ENCODE peak calls at places on chromosomes 3 and 15, in six cellular contexts. One of them, this sample, is unnamed.
A peak's percentile ranks its signal among the peaks of the same experiment; 100 is the strongest.

GRCh38 chr15:75123395-75123794 is 78.3 kb upstream of the C15orf39 start:
- DNase-seq in uterus: no peak
- DNase-seq in upper lobe of right lung: no peak
- DNase-seq in fibroblast of lung: peak; percentile 85
- DNase-seq in H1: no peak
- DNase-seq in spleen: no peak
- DNase-seq in this sample: no peak

GRCh38 chr3:115655761-115656282 is 32.5 kb downstream of the GAP43 start:
- DNase-seq in uterus: no peak
- DNase-seq in upper lobe of right lung: no peak
- DNase-seq in fibroblast of lung: no peak
- DNase-seq in H1: no peak
- DNase-seq in spleen: no peak
- DNase-seq in this sample: no peak

GRCh38 chr15:70698991-70699390 is 64.4 kb downstream of the UACA start:
- DNase-seq in uterus: no peak
- DNase-seq in upper lobe of right lung: no peak
- DNase-seq in fibroblast of lung: peak; percentile 70
- DNase-seq in H1: no peak
- DNase-seq in spleen: no peak
- DNase-seq in this sample: no peak

GRCh38 chr3:191414286-191414685 is 46.7 kb upstream of the PYDC2 start:
- DNase-seq in uterus: no peak
- DNase-seq in upper lobe of right lung: no peak
- DNase-seq in fibroblast of lung: peak; percentile 38
- DNase-seq in H1: no peak
- DNase-seq in spleen: no peak
- DNase-seq in this sample: no peak

GRCh38 chr15:33067456-33067855 is 127.1 kb downstream of the FMN1 start:
- DNase-seq in uterus: no peak
- DNase-seq in upper lobe of right lung: no peak
- DNase-seq in fibroblast of lung: peak; percentile 77
- DNase-seq in H1: no peak
- DNase-seq in spleen: no peak
- DNase-seq in this sample: no peak

GRCh38 chr3:8712045-8712870 is 21.3 kb upstream of the CAV3 start:
- DNase-seq in uterus: no peak
- DNase-seq in upper lobe of right lung: no peak
- DNase-seq in fibroblast of lung: peak; percentile 62
- DNase-seq in H1: no peak
- DNase-seq in spleen: peak; percentile 43
- DNase-seq in this sample: no peak

GRCh38 chr15:93366387-93367100 is 277.5 kb upstream of the RGMA start:
- DNase-seq in uterus: no peak
- DNase-seq in upper lobe of right lung: no peak
- DNase-seq in fibroblast of lung: no peak
- DNase-seq in H1: no peak
- DNase-seq in spleen: no peak
- DNase-seq in this sample: no peak

GRCh38 chr3:42572278-42572677 is 9.5 kb downstream of the SEC22C start:
- DNase-seq in uterus: no peak
- DNase-seq in upper lobe of right lung: no peak
- DNase-seq in fibroblast of lung: peak; percentile 28
- DNase-seq in H1: no peak
- DNase-seq in spleen: no peak
- DNase-seq in this sample: no peak

GRCh38 chr15:68417897-68418296 is 14.1 kb downstream of the ITGA11 start:
- DNase-seq in uterus: peak; percentile 16
- DNase-seq in upper lobe of right lung: no peak
- DNase-seq in fibroblast of lung: peak; percentile 72
- DNase-seq in H1: no peak
- DNase-seq in spleen: no peak
- DNase-seq in this sample: no peak

GRCh38 chr15:50247819-50248650 is 17.5 kb downstream of the HDC start:
- DNase-seq in uterus: no peak
- DNase-seq in upper lobe of right lung: peak; percentile 72
- DNase-seq in fibroblast of lung: no peak
- DNase-seq in H1: no peak
- DNase-seq in spleen: peak; percentile 88
- DNase-seq in this sample: no peak

DNA sequence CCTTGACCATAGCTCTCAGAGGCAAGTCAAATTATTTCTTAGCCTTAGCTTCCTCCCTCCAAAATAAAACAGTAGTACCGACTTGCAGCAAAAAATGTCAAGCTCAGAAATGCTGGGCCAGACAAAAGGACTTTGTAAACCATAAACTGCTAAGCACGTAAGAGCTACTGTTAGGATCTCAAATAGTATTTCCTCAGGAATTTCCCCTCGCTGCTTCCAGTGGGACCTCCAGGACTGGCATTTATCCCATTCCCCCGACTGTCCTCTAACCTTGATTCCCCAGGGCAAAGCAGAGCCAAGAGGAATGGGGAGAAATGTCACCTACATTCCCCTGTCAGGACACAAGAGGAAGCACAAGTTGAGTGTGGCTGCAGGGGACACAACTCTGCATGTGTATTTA is 4.4 kb downstream of the STOML1 start:
- DNase-seq in uterus: no peak
- DNase-seq in upper lobe of right lung: no peak
- DNase-seq in fibroblast of lung: no peak
- DNase-seq in H1: no peak
- DNase-seq in spleen: no peak
- DNase-seq in this sample: no peak
- H3K4me3 ChIP-seq in uterus: no peak overlapping the region
- H3K4me3 ChIP-seq in upper lobe of right lung: no peak overlapping the region
- H3K4me3 ChIP-seq in fibroblast of lung: no peak overlapping the region
- H3K4me3 ChIP-seq in H1: no peak overlapping the region
- H3K4me3 ChIP-seq in spleen: no peak overlapping the region
- H3K4me3 ChIP-seq in this sample: no peak overlapping the region

GRCh38 chr3:99869621-99870020 is 52.0 kb downstream of the CMSS1 start:
- DNase-seq in uterus: no peak
- DNase-seq in upper lobe of right lung: no peak
- DNase-seq in fibroblast of lung: no peak
- DNase-seq in H1: no peak
- DNase-seq in spleen: no peak
- DNase-seq in this sample: no peak

GRCh38 chr3:99870712-99871111 is 53.0 kb downstream of the CMSS1 start:
- DNase-seq in uterus: no peak
- DNase-seq in upper lobe of right lung: no peak
- DNase-seq in fibroblast of lung: no peak
- DNase-seq in H1: no peak
- DNase-seq in spleen: no peak
- DNase-seq in this sample: no peak

GRCh38 chr3:99871231-99871898 is 53.7 kb downstream of the CMSS1 start:
- DNase-seq in uterus: no peak
- DNase-seq in upper lobe of right lung: no peak
- DNase-seq in fibroblast of lung: peak; percentile 69
- DNase-seq in H1: no peak
- DNase-seq in spleen: no peak
- DNase-seq in this sample: no peak

GRCh38 chr3:99875573-99875924 is 57.9 kb downstream of the CMSS1 start:
- DNase-seq in uterus: no peak
- DNase-seq in upper lobe of right lung: no peak
- DNase-seq in fibroblast of lung: peak; percentile 60
- DNase-seq in H1: no peak
- DNase-seq in spleen: no peak
- DNase-seq in this sample: no peak

DNA sequence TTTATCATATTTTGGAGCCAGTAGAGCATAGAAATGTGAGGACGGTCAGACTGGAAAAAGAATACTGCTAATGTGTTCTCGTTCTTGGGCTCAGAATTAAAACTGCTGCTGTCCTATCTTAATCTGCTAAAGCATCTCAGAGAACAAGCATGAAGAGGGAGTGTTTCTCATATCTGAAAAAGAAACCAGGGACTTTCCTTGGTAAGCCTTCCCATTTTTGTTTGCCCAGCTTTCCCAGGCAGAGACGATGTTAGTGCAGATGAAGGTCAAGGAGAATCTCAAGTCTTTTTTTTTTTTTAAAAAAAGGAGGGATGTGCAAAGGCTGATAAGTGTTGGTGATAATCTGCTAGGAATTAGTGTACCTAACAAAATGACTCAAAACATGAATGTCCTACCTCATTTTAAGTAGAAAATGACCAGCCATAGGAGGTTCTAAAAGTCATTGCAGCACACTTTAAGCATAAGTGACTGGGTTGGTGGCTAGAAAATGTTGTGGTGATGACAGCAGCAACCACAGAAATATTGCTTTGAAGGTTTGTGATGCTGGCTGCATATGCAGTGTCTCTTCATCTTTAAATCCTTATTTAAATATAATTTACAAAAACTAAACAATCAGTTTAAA is 55.1 kb downstream of the CMSS1 start:
- DNase-seq in uterus: no peak
- DNase-seq in upper lobe of right lung: no peak
- DNase-seq in fibroblast of lung: peak; percentile 45
- DNase-seq in H1: no peak
- DNase-seq in spleen: no peak
- DNase-seq in this sample: no peak
- H3K27ac ChIP-seq in uterus: peak overlapping the region; percentile 98
- H3K27ac ChIP-seq in upper lobe of right lung: peak overlapping the region; percentile 26
- H3K27ac ChIP-seq in fibroblast of lung: peak overlapping the region; percentile 95
- H3K27ac ChIP-seq in H1: no peak overlapping the region
- H3K27ac ChIP-seq in spleen: peak overlapping the region; percentile 84
- H3K27ac ChIP-seq in this sample: no peak overlapping the region

GRCh38 chr15:61051570-61052031 is 177.5 kb downstream of the RORA start:
- DNase-seq in uterus: peak; percentile 58
- DNase-seq in upper lobe of right lung: no peak
- DNase-seq in fibroblast of lung: peak; percentile 70
- DNase-seq in H1: peak; percentile 15
- DNase-seq in spleen: no peak
- DNase-seq in this sample: no peak
- TF ChIP-seq CTCF in uterus: peak; percentile 59
- TF ChIP-seq CTCF in upper lobe of right lung: peak; percentile 58
- TF ChIP-seq CTCF in fibroblast of lung: peak; percentile 70
- TF ChIP-seq CTCF in H1: peak; percentile 72
- TF ChIP-seq CTCF in spleen: no peak
- TF ChIP-seq CTCF in this sample: peak; percentile 84

DNA sequence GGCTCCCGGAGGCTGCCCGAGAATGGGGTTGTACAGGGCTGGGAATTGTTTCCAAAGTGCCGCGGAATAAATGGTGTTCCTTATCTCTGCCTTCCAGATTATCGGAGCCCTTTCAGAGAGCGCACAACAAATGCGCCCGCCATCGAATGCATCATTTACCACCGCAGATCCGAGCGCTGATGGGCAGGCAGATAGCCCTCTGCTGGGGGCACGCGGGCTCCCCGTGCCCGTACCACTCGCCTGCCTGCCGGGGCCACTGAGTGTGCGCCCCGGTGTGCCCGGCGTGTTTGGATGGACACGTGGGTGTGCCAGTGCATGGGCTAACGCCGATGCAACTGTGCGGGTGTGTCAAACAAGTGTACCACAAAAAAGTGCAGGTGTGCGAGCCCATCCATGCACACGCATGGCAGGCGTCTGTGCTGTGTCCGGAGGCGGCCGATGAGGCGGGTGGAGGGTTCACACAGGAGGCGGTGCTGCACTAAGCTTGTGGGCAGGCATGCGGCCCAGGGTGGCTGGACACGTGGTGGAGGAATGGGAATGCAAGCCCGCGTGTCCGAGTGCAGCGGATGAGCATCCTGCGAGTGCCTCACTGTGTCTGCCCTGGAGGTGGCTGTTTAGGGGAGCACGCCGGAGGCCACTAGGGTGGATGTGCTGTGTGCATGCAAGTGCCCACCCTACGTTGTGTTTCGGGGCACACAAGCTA is 3.8 kb upstream of the GATA2 start:
- DNase-seq in uterus: peak; percentile 65
- DNase-seq in upper lobe of right lung: no peak
- DNase-seq in fibroblast of lung: peak; percentile 69
- DNase-seq in H1: no peak
- DNase-seq in spleen: peak; percentile 74
- DNase-seq in this sample: no peak
- H3K4me3 ChIP-seq in uterus: peak overlapping the region; percentile 46
- H3K4me3 ChIP-seq in upper lobe of right lung: peak overlapping the region; percentile 46
- H3K4me3 ChIP-seq in fibroblast of lung: no peak overlapping the region
- H3K4me3 ChIP-seq in H1: peak overlapping the region; percentile 47
- H3K4me3 ChIP-seq in spleen: no peak overlapping the region
- H3K4me3 ChIP-seq in this sample: no peak overlapping the region

DNA sequence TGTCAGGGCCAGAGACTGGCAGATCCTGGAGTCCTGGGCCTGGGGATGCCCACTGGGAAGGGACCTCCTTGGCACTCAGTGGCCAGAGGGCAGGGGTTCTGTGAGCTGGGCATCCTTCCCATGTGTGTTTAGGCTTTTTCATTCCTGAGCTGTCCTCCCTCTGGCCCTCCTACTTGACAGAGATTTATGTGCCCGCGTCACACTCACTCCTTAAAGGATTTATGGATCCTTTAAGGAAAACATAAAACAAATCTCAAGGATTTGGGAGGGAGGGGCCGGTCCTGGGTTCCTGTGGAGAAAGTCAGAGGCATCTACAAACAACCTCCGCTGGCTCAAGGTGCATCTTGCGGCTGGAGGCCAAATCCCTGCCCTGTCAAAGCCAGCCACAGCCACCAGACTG is 117.6 kb downstream of the WNT5A start:
- DNase-seq in uterus: peak; percentile 59
- DNase-seq in upper lobe of right lung: no peak
- DNase-seq in fibroblast of lung: no peak
- DNase-seq in H1: no peak
- DNase-seq in spleen: no peak
- DNase-seq in this sample: no peak
- H3K27ac ChIP-seq in uterus: peak overlapping the region; percentile 72
- H3K27ac ChIP-seq in upper lobe of right lung: no peak overlapping the region
- H3K27ac ChIP-seq in fibroblast of lung: no peak overlapping the region
- H3K27ac ChIP-seq in H1: no peak overlapping the region
- H3K27ac ChIP-seq in spleen: no peak overlapping the region
- H3K27ac ChIP-seq in this sample: no peak overlapping the region

DNA sequence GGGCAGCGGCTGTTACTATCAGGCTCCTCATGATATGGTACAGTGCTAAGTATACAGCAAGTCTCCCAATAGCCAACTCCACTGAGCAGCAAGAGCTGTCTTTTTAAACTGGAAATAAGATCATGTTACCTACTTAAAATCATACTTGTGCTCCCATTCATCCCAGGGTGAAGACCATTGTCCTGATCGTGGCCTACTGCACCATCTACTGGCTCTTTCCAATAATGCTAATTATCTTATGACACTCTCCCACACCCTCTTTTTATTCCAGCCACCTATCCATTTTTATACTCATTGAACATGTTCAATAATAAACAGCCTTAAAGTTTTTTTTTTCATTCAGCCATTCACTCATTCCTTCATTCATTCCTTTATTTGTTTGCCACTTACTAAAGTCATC is 117.7 kb downstream of the GBE1 start:
- DNase-seq in uterus: no peak
- DNase-seq in upper lobe of right lung: no peak
- DNase-seq in fibroblast of lung: peak; percentile 32
- DNase-seq in H1: no peak
- DNase-seq in spleen: no peak
- DNase-seq in this sample: no peak
- TF ChIP-seq CTCF in uterus: no peak
- TF ChIP-seq CTCF in upper lobe of right lung: peak; percentile 33
- TF ChIP-seq CTCF in fibroblast of lung: peak; percentile 31
- TF ChIP-seq CTCF in H1: peak; percentile 47
- TF ChIP-seq CTCF in spleen: no peak
- TF ChIP-seq CTCF in this sample: peak; percentile 40

DNA sequence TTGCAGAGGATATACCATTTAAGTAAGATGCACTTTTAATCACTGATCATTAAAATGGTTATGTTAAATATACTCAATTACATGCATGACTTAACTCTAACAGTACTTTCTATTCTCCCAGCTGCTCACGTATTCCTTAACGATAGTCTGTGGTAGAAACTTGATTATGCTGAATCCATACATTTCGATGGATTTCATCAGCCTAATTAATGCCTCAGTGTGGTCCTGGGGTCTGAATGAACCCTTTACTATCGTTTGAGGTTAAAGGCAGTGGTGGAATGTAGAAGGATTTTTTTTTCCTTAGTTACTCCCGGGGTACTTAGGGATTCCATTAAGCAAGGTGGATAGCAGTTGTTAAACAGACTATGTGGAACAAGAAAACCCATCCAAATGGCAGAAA is 18.6 kb downstream of the SOX2 start:
- DNase-seq in uterus: no peak
- DNase-seq in upper lobe of right lung: no peak
- DNase-seq in fibroblast of lung: no peak
- DNase-seq in H1: no peak
- DNase-seq in spleen: no peak
- DNase-seq in this sample: no peak
- H3K4me3 ChIP-seq in uterus: no peak overlapping the region
- H3K4me3 ChIP-seq in upper lobe of right lung: no peak overlapping the region
- H3K4me3 ChIP-seq in fibroblast of lung: no peak overlapping the region
- H3K4me3 ChIP-seq in H1: no peak overlapping the region
- H3K4me3 ChIP-seq in spleen: no peak overlapping the region
- H3K4me3 ChIP-seq in this sample: no peak overlapping the region

This sample was measured in RWPE2.